ENCODE peak calls at places on chromosomes 3 and 15, in eight cellular contexts. Z is body of pancreas, E is H1, M is bronchial epithelial cell, A is gastrocnemius medialis, C is fibroblast of pulmonary artery, R is SK-N-SH, W is uterus. O is an unnamed sample.

GRCh38 chr3:16447156-16447555 is 66.3 kb downstream of the RFTN1 start:
- DNase-seq in C (no peak), M (no peak), R (no peak), W (no peak), E (no peak), Z (no peak), A (no peak), O (no peak)

GRCh38 chr3:157360044-157360443 is 76.6 kb upstream of the PTX3 start:
- DNase-seq in W (no peak), A (no peak), R (no peak), C (peak), Z (no peak), E (no peak), M (peak), O (peak)

GRCh38 chr15:70835415-70835814 is 18.5 kb downstream of the LARP6 start:
- DNase-seq in A (peak), R (peak), M (no peak), Z (peak), W (peak), C (no peak), E (no peak), O (no peak)

GRCh38 chr15:90264649-90265048 is 823 bp upstream of the NGRN start:
- DNase-seq in M (peak), R (no peak), Z (no peak), C (no peak), W (no peak), E (no peak), A (peak), O (no peak)

GRCh38 chr3:64131755-64132154 is 93.5 kb downstream of the PRICKLE2 start:
- DNase-seq in E (no peak), C (no peak), M (no peak), R (no peak), Z (no peak), W (no peak), A (no peak), O (no peak)

GRCh38 chr3:111548756-111549155 is 6.8 kb downstream of the CD96 start:
- DNase-seq in W (no peak), Z (no peak), E (no peak), R (no peak), C (no peak), M (peak), A (no peak), O (no peak)

GRCh38 chr3:177287231-177287630 is 89.9 kb upstream of the TBL1XR1 start:
- DNase-seq in Z (no peak), A (no peak), W (no peak), M (no peak), C (no peak), E (no peak), R (no peak), O (no peak)

GRCh38 chr3:15361494-15362214 is 29.3 kb upstream of the SH3BP5 start:
- DNase-seq in W (no peak), R (peak), Z (no peak), E (no peak), M (peak), C (no peak), A (no peak), O (no peak)

GRCh38 chr3:104629038-104629437 is 737.7 kb upstream of the ALCAM start:
- DNase-seq in Z (no peak), C (peak), W (no peak), E (no peak), R (no peak), A (no peak), M (peak), O (peak)

GRCh38 chr3:8668216-8668615 is 23.6 kb upstream of the SSUH2 start:
- DNase-seq in Z (no peak), C (no peak), A (no peak), R (no peak), E (no peak), M (peak), W (no peak), O (no peak)

GRCh38 chr3:138729279-138729678 is 105.4 kb downstream of the PIK3CB start:
- DNase-seq in R (no peak), E (no peak), C (no peak), Z (no peak), A (no peak), W (no peak), M (no peak), O (no peak)

GRCh38 chr3:17013050-17013449 is 128.3 kb downstream of the PLCL2 start:
- DNase-seq in C (no peak), Z (no peak), M (no peak), R (no peak), E (no peak), W (no peak), A (peak), O (peak)

GRCh38 chr3:64460877-64461276 is 226.9 kb downstream of the ADAMTS9 start:
- DNase-seq in E (no peak), R (no peak), A (no peak), W (no peak), C (peak), M (no peak), Z (no peak), O (peak)

GRCh38 chr3:150975992-150976368 is 3.5 kb upstream of the CLRN1 start:
- DNase-seq in Z (no peak), C (no peak), W (no peak), R (no peak), M (no peak), A (no peak), E (no peak), O (no peak)

GRCh38 chr3:187247398-187247797 is 44.1 kb downstream of the MASP1 start:
- DNase-seq in W (no peak), C (no peak), A (no peak), R (no peak), M (no peak), Z (no peak), E (no peak), O (no peak)

GRCh38 chr3:97680210-97680609 is 84.3 kb upstream of the ARL6 start:
- DNase-seq in C (no peak), A (no peak), M (peak), W (no peak), Z (no peak), R (no peak), E (no peak), O (no peak)

GRCh38 chr3:126475411-126476114 is at the start of gene ZXDC:
- DNase-seq in A (peak), Z (peak), E (peak), C (peak), R (peak), W (peak), M (peak), O (peak)

GRCh38 chr3:126472277-126473006 is 3.2 kb downstream of the ZXDC start:
- DNase-seq in E (no peak), Z (peak), M (peak), W (peak), A (peak), C (peak), R (no peak), O (peak)

GRCh38 chr3:126474498-126475410 is 937 bp downstream of the ZXDC start:
- DNase-seq in Z (peak), W (peak), A (peak), M (peak), E (peak), R (peak), C (peak), O (peak)

GRCh38 chr3:126476166-126476975 is 680 bp upstream of the ZXDC start:
- DNase-seq in M (peak), Z (peak), W (peak), C (peak), R (no peak), E (peak), A (peak), O (peak)

DNA sequence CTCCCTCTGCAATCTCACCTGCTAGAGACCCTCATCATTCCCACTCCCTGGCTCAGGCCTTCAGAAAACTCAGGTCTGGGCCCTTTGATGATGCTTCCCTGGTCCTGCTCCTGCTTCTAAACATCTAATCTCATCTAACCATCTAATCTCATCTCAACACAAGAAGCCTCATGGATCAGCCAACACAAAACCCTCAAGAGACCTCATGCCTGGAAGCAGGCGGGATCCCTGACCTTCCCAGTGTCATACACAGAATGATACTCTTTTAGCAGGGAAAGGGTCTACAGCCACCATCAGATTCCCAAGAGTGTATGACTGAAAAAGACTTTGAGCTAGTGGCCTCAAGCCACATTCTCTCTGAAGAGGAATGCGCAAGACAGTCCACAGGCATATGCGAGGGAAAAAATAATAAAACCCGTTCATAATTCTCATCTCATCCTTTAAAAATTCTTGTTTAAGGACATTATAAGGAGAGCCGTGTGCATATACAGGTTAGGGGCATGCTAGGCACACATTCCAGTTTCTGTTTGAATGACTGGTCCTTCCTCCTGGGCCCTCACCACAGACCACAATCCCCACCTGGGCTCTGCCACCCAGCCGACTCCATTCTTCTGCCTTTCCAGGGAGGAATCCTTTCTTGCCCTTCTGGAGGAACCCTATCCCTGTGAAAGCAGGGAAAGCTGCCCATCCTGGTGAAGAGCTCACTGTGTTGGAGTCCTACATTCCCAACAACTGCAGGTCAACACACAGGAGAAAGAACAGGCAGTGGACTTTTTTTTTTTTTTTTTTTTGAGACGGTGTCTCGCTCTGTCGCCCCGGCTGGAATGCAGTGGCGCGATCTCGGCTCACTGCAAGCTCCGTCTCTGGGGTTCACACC is 2.2 kb downstream of the ZXDC start:
- DNase-seq in E (no peak), M (no peak), Z (no peak), A (no peak), W (no peak), C (no peak), R (no peak), O (no peak)
- H3K4me3 ChIP-seq in E (no peak), M (peak), Z (no peak), A (peak), W (no peak), C (peak), R (peak), O (peak)

GRCh38 chr3:167493240-167493639 is 19.4 kb upstream of the SERPINI2 start:
- DNase-seq in Z (peak), A (no peak), W (no peak), E (peak), M (no peak), R (peak), C (no peak), O (no peak)
- TF ChIP-seq CTCF in Z (peak), A (no peak), W (no peak), E (peak), M (peak), R (peak), C (peak), O (peak)

GRCh38 chr3:107464037-107464436 is 58.7 kb upstream of the BBX start:
- DNase-seq in C (no peak), A (no peak), M (no peak), R (no peak), Z (no peak), E (no peak), W (no peak), O (no peak)

GRCh38 chr3:107458871-107459270 is 63.9 kb upstream of the BBX start:
- DNase-seq in R (no peak), Z (no peak), W (no peak), C (peak), A (no peak), E (no peak), M (no peak), O (peak)

GRCh38 chr3:107465064-107465631 is 57.6 kb upstream of the BBX start:
- DNase-seq in W (no peak), A (no peak), E (no peak), M (no peak), C (no peak), R (no peak), Z (no peak), O (no peak)

GRCh38 chr3:107456501-107456900 is 66.3 kb upstream of the BBX start:
- DNase-seq in C (no peak), Z (no peak), A (no peak), W (no peak), E (no peak), M (peak), R (no peak), O (no peak)

DNA sequence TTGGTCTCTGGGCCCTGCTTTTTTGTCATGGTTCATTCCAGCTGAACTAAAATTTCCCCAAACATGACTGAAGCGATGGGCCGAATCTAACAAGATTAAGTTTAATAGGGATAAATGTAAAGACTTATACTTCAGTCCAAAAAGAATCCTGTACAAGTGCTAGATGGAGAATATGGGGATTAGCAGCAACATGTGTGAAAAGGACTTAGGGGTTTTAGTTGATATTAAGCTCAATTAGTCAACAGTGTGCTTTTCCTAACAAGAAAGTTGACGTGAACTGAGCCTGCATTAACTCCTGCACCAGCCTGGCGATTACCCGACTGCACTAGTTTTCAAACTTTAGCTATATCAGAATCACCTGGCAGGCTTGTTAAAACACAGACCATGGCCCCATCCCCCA is 61.0 kb upstream of the BBX start:
- DNase-seq in E (no peak), C (no peak), A (no peak), R (no peak), W (no peak), Z (no peak), M (no peak), O (no peak)
- H3K4me3 ChIP-seq in E (no peak), C (no peak), A (no peak), R (no peak), W (no peak), Z (no peak), M (no peak), O (no peak)

DNA sequence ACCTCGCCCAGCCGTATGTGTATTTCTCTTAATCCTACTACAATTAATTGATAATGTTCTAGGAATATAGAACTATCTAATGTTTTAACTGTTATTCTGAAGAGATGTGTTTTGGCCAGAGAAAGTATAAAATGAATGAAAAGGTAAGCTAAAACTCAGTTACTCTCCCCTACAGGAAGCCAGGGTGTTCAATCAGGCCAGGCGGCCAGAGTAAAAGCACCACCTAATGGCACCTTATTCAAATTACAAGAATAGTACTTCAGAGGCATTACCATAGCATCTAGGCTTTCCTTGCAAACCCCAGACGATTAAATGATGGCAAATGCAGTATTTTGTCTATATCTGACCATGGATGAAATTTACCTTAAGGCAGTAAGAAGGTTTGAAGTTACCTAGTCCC is 10.4 kb downstream of the SLC12A8 start:
- DNase-seq in R (no peak), E (no peak), A (no peak), W (no peak), Z (no peak), M (peak), C (peak), O (peak)
- TF ChIP-seq CTCF in R (peak), E (peak), A (no peak), W (no peak), Z (no peak), M (peak), C (peak), O (peak)

DNA sequence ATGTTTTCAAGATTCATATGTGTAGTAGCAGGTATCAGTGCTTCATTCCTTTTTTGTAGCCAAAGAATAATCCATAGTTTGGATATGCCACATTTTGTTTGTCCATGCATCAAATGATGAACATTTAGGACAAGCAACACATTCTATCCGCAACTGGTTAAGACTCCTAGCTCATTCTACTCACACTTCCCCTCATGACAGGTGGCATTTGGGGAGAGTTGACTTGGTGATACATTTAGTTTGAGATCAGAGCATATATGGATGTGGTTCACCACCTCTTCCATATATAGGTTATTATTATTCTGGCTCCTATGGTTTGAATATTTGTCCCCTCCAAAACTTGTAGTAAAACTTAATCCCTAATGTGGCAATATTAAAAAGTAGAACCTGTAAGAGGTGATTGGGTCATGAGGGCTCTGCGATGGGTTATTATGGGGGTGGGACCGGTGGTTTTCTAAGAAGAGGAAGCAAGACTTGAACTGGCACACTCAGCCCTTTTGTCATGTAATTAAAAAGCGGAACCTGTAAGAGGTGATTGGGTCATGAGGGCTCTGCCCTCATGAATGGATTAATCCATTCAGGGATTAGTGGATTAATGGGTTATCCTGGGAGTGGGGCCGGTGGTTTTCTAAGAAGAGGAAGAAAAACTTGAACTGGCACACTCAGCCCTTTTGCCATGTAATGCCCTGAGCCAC is 75.3 kb upstream of the HRH1 start:
- DNase-seq in Z (no peak), R (no peak), E (no peak), M (no peak), W (no peak), C (no peak), A (no peak), O (no peak)
- H3K4me3 ChIP-seq in Z (no peak), R (no peak), E (no peak), M (no peak), W (no peak), C (no peak), A (no peak), O (no peak)

GRCh38 chr3:39406368-39407258 is at the start of gene RPSA:
- DNase-seq in M (peak), Z (peak), R (peak), C (peak), E (peak), W (peak), A (peak), O (peak)
- TF ChIP-seq CTCF in M (peak), Z (no peak), R (peak), C (peak), E (no peak), W (no peak), A (peak), O (peak)

GRCh38 chr3:98900265-98901031 is 1.0 kb downstream of the DCBLD2 start:
- DNase-seq in C (no peak), R (peak), M (no peak), Z (no peak), W (no peak), E (no peak), A (no peak), O (no peak)
- H3K4me3 ChIP-seq in C (peak), R (peak), M (peak), Z (peak), W (peak), E (peak), A (peak), O (peak)

GRCh38 chr3:24640330-24640877 is 145.8 kb upstream of the THRB start:
- DNase-seq in R (peak), W (no peak), M (peak), C (peak), E (no peak), A (no peak), Z (peak), O (peak)
- TF ChIP-seq CTCF in R (peak), W (peak), M (peak), C (peak), E (peak), A (no peak), Z (peak), O (peak)

O was measured in astrocyte of the spinal cord.